ENCODE peak calls at places on chromosomes 12 and 14, in five cellular contexts. D is IMR-90, V is upper lobe of left lung, E is Peyer's patch, R is hepatocyte. T is an unnamed sample.
A peak's percentile ranks its signal among the peaks of the same experiment; 100 is the strongest.

GRCh38 chr12:109606261-109607028 is 32.9 kb downstream of the MVK start:
- DNase-seq in D (no peak), E (no peak), V (no peak), R (peak; percentile 54), T (no peak)

GRCh38 chr12:104877107-104877705 is 80.9 kb downstream of the SLC41A2 start:
- DNase-seq in E (no peak), D (peak; percentile 49), V (peak; percentile 23), R (peak; percentile 46), T (no peak)

GRCh38 chr12:19648173-19648572 is 208.9 kb downstream of the AEBP2 start:
- DNase-seq in D (no peak), E (no peak), R (no peak), V (no peak), T (no peak)

GRCh38 chr12:41293011-41293410 is 104.9 kb downstream of the PDZRN4 start:
- DNase-seq in D (no peak), V (no peak), E (no peak), R (peak; percentile 46), T (no peak)

GRCh38 chr12:26319511-26319910 is 124.1 kb downstream of the SSPN start:
- DNase-seq in V (no peak), D (peak; percentile 94), R (peak; percentile 54), E (no peak), T (peak; percentile 94)

GRCh38 chr12:74259199-74259598 is 278.4 kb upstream of the ATXN7L3B start:
- DNase-seq in E (no peak), R (no peak), V (no peak), D (no peak), T (no peak)

GRCh38 chr14:103880334-103880985 is 33.1 kb upstream of the PPP1R13B start:
- DNase-seq in E (peak; percentile 79), V (peak; percentile 80), D (peak; percentile 51), R (peak; percentile 60), T (no peak)

GRCh38 chr12:9391751-9392240 is 183.6 kb upstream of the PZP start:
- DNase-seq in V (no peak), R (no peak), D (no peak), E (no peak), T (no peak)

GRCh38 chr14:55125403-55125802 is 3.6 kb upstream of the LGALS3 start:
- DNase-seq in R (no peak), E (peak; percentile 71), V (peak; percentile 88), D (no peak), T (peak; percentile 85)

GRCh38 chr12:104190641-104191176 is 24.9 kb upstream of the TXNRD1 start:
- DNase-seq in R (no peak), D (no peak), V (no peak), E (no peak), T (no peak)

GRCh38 chr12:19190292-19191031 is 60.9 kb downstream of the PLEKHA5 start:
- DNase-seq in V (no peak), E (no peak), R (no peak), D (peak; percentile 59), T (no peak)

GRCh38 chr12:6696690-6697583 is 3.7 kb downstream of the PIANP start:
- DNase-seq in V (no peak), D (no peak), R (no peak), E (no peak), T (no peak)

GRCh38 chr12:64883264-64884163 is 59.1 kb downstream of the TBC1D30 start:
- DNase-seq in V (no peak), R (no peak), D (no peak), E (no peak), T (no peak)

GRCh38 chr14:94659953-94660946 is 48.1 kb downstream of the SERPINA3 start:
- DNase-seq in D (no peak), E (no peak), V (no peak), R (no peak), T (peak; percentile 54)

GRCh38 chr14:72409047-72409446 is 476.8 kb downstream of the RGS6 start:
- DNase-seq in R (no peak), V (no peak), D (no peak), E (no peak), T (no peak)

GRCh38 chr12:52497975-52498374 is 4.9 kb upstream of the KRT6A start:
- DNase-seq in R (no peak), D (no peak), E (no peak), V (no peak), T (no peak)

GRCh38 chr14:28635387-28635786 is 131.2 kb upstream of the FOXG1 start:
- DNase-seq in R (peak; percentile 57), E (no peak), D (peak; percentile 16), V (no peak), T (no peak)

GRCh38 chr12:54139030-54139429 is 49.8 kb downstream of the SMUG1 start:
- DNase-seq in V (no peak), E (peak; percentile 15), D (no peak), R (no peak), T (no peak)

GRCh38 chr12:104420868-104421267 is 35.9 kb upstream of the CHST11 start:
- DNase-seq in R (no peak), D (no peak), E (no peak), V (no peak), T (no peak)

GRCh38 chr12:18752280-18752920 is 14.5 kb downstream of the CAPZA3 start:
- DNase-seq in E (no peak), V (no peak), D (peak; percentile 95), R (peak; percentile 27), T (no peak)

GRCh38 chr12:70609739-70610491 is 27.3 kb downstream of the PTPRB start:
- DNase-seq in E (peak; percentile 78), R (peak; percentile 45), D (no peak), V (peak; percentile 44), T (no peak)

GRCh38 chr12:55585817-55586216 is 13.5 kb downstream of the OR2AP1 start:
- DNase-seq in V (no peak), D (no peak), R (no peak), E (no peak), T (no peak)

GRCh38 chr12:122437656-122438121 is 15.2 kb upstream of the CLIP1 start:
- DNase-seq in R (no peak), D (peak; percentile 84), E (no peak), V (no peak), T (no peak)

GRCh38 chr12:6266431-6267006 is 44.0 kb upstream of the PLEKHG6 start:
- DNase-seq in D (no peak), E (peak; percentile 13), V (peak; percentile 90), R (no peak), T (no peak)

GRCh38 chr12:66688836-66689439 is 10.1 kb upstream of the GRIP1 start:
- DNase-seq in D (peak; percentile 1), R (peak; percentile 74), E (no peak), V (peak; percentile 51), T (no peak)

GRCh38 chr12:131830335-131831020 is 2.3 kb downstream of the MMP17 start:
- DNase-seq in V (peak; percentile 76), D (peak; percentile 77), E (peak; percentile 67), R (peak; percentile 84), T (no peak)

GRCh38 chr12:131833288-131833895 is 5.2 kb downstream of the MMP17 start:
- DNase-seq in R (peak; percentile 8), E (no peak), D (no peak), V (no peak), T (no peak)

GRCh38 chr12:131832393-131833231 is 4.4 kb downstream of the MMP17 start:
- DNase-seq in V (no peak), R (peak; percentile 7), E (peak; percentile 53), D (peak; percentile 30), T (no peak)

GRCh38 chr12:131831021-131831571 is 2.9 kb downstream of the MMP17 start:
- DNase-seq in R (peak; percentile 48), V (no peak), D (no peak), E (peak; percentile 47), T (no peak)

GRCh38 chr12:131831635-131832041 is 3.4 kb downstream of the MMP17 start:
- DNase-seq in E (peak; percentile 43), R (peak; percentile 5), D (peak; percentile 53), V (no peak), T (no peak)
- H3K4me3 ChIP-seq in E (peak overlapping the region; percentile 59), R (no peak overlapping the region), D (peak overlapping the region; percentile 38), V (peak overlapping the region; percentile 51), T (peak overlapping the region; percentile 54)

DNA sequence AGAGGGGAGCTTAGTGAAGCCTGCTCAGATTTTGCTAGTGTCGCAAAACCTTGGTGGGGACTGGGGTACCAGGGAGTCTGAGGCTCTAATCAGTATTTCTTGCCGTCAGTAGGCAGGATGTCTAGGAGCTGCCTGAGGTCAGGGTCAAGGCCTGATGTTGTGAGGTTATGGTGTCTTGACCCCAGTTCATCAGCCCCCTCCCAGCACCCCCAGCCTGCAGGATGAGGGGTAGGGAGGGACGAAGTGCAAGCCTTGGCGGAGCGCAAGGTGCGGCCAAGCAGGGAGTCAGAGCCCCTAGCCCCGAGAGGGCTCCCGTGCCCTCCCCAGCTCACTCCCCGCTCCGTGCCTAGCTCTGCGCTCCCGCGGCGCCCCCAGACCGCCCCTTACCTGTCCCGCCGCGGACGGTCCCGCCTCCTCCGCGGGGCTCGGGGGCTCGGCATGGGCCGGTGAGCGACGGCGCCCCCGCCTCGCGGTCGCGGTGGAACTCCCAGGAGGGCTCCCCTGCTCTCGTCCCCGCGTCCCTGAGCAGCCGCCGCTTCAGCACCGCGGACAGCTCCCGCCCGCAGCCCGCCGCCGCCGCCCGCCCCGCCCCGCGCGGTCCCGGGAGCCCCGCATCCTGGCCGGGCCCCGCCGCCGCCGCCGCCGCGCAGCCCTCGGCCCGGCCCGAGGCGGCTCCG is 347 bp downstream of the SYNDIG1L start:
- DNase-seq in V (no peak), E (no peak), D (no peak), R (peak; percentile 73), T (no peak)
- H3K4me3 ChIP-seq in V (no peak overlapping the region), E (no peak overlapping the region), D (no peak overlapping the region), R (no peak overlapping the region), T (no peak overlapping the region)

DNA sequence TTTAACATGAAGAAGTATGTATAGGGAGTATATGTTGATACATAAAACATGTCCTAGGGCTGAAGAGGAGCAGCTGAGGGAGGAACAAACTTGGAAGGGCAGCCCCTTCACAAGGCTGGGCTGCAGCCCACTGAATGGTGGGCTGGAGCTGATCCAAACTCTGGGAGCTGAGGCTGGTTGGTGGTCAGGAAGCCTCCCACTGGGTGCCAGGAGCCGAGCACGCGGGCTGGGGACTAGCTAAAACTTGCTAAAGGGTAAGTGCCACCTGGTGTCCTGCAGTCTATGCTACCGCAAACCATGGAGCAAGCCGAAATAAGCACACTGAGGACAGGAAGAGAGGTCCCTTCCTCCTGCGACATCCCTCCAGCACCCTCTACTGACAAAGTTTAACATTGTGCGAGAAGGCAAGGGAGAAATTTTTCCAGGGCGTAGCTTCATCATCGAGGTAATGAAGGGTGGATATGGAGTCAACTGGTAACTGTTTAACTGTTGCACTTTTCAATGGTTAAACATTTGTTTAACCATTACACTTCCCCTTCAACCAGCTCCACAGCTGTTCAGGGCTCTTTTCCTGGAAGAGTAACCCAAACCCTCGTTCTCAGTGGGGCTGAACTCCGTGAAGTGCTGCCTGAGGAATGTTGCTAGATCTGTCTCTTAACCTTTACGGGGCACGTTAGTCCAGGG is 42.2 kb downstream of the EGLN3 start:
- DNase-seq in R (peak; percentile 23), V (no peak), E (no peak), D (no peak), T (no peak)
- H3K4me3 ChIP-seq in R (no peak overlapping the region), V (no peak overlapping the region), E (no peak overlapping the region), D (no peak overlapping the region), T (no peak overlapping the region)

DNA sequence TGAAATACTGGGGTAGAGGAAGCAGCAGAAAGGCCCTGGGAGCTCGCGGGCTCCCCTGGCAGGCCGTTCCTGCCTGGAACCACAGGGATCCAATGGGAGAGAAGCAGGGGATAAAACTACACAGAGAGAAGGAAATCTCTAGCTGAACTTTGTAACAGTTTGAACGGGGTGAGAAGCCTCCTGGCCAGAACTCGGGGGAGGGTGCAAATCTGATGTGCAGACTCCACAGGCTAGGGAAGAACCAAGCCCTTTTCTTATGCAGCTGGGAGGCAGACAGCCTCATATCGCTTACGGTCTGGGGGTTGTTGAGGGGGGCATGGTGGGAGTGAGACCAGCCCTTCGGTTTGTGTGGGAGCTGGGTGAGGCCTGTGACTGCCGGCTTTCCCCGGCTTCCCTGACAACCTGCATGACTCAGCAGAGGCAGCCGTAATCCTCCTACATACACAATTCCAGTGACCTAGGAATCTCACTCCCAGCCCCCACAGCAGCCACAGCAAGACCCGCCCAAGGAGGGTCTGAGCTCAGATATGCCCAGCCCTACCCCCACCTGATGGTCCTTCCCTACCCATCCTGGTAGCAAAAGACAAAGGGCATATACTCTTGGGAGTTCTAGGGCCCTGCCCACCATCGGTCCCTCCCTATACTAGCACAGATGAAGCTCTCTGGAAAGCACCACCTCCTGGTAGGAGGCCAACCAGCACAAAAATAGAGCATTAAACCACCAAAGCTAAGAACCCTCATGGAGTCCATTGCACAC is 143.0 kb downstream of the TMTC1 start:
- DNase-seq in D (peak; percentile 68), E (peak; percentile 65), R (peak; percentile 74), V (no peak), T (no peak)
- H3K4me3 ChIP-seq in D (no peak overlapping the region), E (no peak overlapping the region), R (no peak overlapping the region), V (no peak overlapping the region), T (no peak overlapping the region)